ENCODE peak calls at places on chromosomes 7 and 10, in seven cellular contexts. One of them, this sample, is unnamed.

GRCh38 chr10:43959854-43960415 is 311.3 kb upstream of the ZNF32 start:
- DNase-seq in transverse colon: no peak
- DNase-seq in hepatocyte: no peak
- DNase-seq in GM23338: no peak
- DNase-seq in body of pancreas: no peak
- DNase-seq in pancreas: no peak
- DNase-seq in dorsolateral prefrontal cortex: no peak
- DNase-seq in this sample: no peak

GRCh38 chr10:31749981-31750850 is 178.4 kb downstream of the ARHGAP12 start:
- DNase-seq in hepatocyte: peak; percentile 54
- DNase-seq in GM23338: no peak
- DNase-seq in body of pancreas: peak; percentile 82
- DNase-seq in pancreas: peak; percentile 92
- DNase-seq in transverse colon: peak; percentile 32
- DNase-seq in dorsolateral prefrontal cortex: peak; percentile 59
- DNase-seq in this sample: peak; percentile 70

GRCh38 chr7:106206826-106207541 is 77.8 kb downstream of the NAMPT start:
- DNase-seq in pancreas: no peak
- DNase-seq in hepatocyte: no peak
- DNase-seq in GM23338: no peak
- DNase-seq in dorsolateral prefrontal cortex: no peak
- DNase-seq in body of pancreas: peak; percentile 15
- DNase-seq in transverse colon: no peak
- DNase-seq in this sample: no peak

GRCh38 chr10:33211123-33211878 is 123.2 kb downstream of the NRP1 start:
- DNase-seq in transverse colon: no peak
- DNase-seq in dorsolateral prefrontal cortex: peak; percentile 41
- DNase-seq in hepatocyte: peak; percentile 18
- DNase-seq in body of pancreas: peak; percentile 32
- DNase-seq in GM23338: no peak
- DNase-seq in pancreas: no peak
- DNase-seq in this sample: no peak

GRCh38 chr10:44998146-44998631 is 2.5 kb upstream of the ZNF22 start:
- DNase-seq in dorsolateral prefrontal cortex: no peak
- DNase-seq in GM23338: no peak
- DNase-seq in hepatocyte: no peak
- DNase-seq in pancreas: no peak
- DNase-seq in transverse colon: no peak
- DNase-seq in body of pancreas: no peak
- DNase-seq in this sample: no peak

GRCh38 chr7:79361214-79361613 is 92.3 kb downstream of the MAGI2 start:
- DNase-seq in hepatocyte: no peak
- DNase-seq in body of pancreas: no peak
- DNase-seq in pancreas: no peak
- DNase-seq in GM23338: peak; percentile 76
- DNase-seq in transverse colon: no peak
- DNase-seq in dorsolateral prefrontal cortex: no peak
- DNase-seq in this sample: no peak

GRCh38 chr7:16644987-16645592 is 464 bp downstream of the ANKMY2 start:
- DNase-seq in dorsolateral prefrontal cortex: peak; percentile 56
- DNase-seq in GM23338: peak; percentile 65
- DNase-seq in pancreas: peak; percentile 58
- DNase-seq in body of pancreas: peak; percentile 20
- DNase-seq in transverse colon: peak; percentile 45
- DNase-seq in hepatocyte: no peak
- DNase-seq in this sample: no peak

GRCh38 chr7:77481615-77482014 is 55.5 kb upstream of the PTPN12 start:
- DNase-seq in dorsolateral prefrontal cortex: no peak
- DNase-seq in hepatocyte: peak; percentile 24
- DNase-seq in transverse colon: peak; percentile 41
- DNase-seq in GM23338: no peak
- DNase-seq in body of pancreas: peak; percentile 21
- DNase-seq in pancreas: no peak
- DNase-seq in this sample: no peak

GRCh38 chr10:34780818-34781380 is 34.2 kb downstream of the PARD3 start:
- DNase-seq in pancreas: peak; percentile 50
- DNase-seq in body of pancreas: peak; percentile 72
- DNase-seq in hepatocyte: peak; percentile 19
- DNase-seq in dorsolateral prefrontal cortex: no peak
- DNase-seq in GM23338: no peak
- DNase-seq in transverse colon: no peak
- DNase-seq in this sample: peak; percentile 73

GRCh38 chr7:129780257-129781127 is 169.0 kb downstream of the NRF1 start:
- DNase-seq in pancreas: peak; percentile 97
- DNase-seq in dorsolateral prefrontal cortex: no peak
- DNase-seq in hepatocyte: peak; percentile 92
- DNase-seq in body of pancreas: peak; percentile 96
- DNase-seq in GM23338: peak; percentile 90
- DNase-seq in transverse colon: peak; percentile 91
- DNase-seq in this sample: no peak

GRCh38 chr10:8502611-8503010 is 448.1 kb downstream of the GATA3 start:
- DNase-seq in dorsolateral prefrontal cortex: no peak
- DNase-seq in GM23338: peak; percentile 50
- DNase-seq in transverse colon: no peak
- DNase-seq in hepatocyte: no peak
- DNase-seq in pancreas: no peak
- DNase-seq in body of pancreas: no peak
- DNase-seq in this sample: no peak

GRCh38 chr10:75957321-75957720 is 525.9 kb downstream of the LRMDA start:
- DNase-seq in body of pancreas: no peak
- DNase-seq in transverse colon: no peak
- DNase-seq in pancreas: no peak
- DNase-seq in GM23338: no peak
- DNase-seq in hepatocyte: no peak
- DNase-seq in dorsolateral prefrontal cortex: no peak
- DNase-seq in this sample: no peak

GRCh38 chr10:70232155-70232858 is 922 bp downstream of the PPA1 start:
- DNase-seq in pancreas: peak; percentile 81
- DNase-seq in hepatocyte: peak; percentile 82
- DNase-seq in transverse colon: peak; percentile 77
- DNase-seq in dorsolateral prefrontal cortex: peak; percentile 55
- DNase-seq in GM23338: peak; percentile 54
- DNase-seq in body of pancreas: peak; percentile 81
- DNase-seq in this sample: peak; percentile 74

GRCh38 chr7:84529480-84530205 is 335.1 kb upstream of the SEMA3A start:
- DNase-seq in transverse colon: no peak
- DNase-seq in dorsolateral prefrontal cortex: no peak
- DNase-seq in pancreas: no peak
- DNase-seq in hepatocyte: peak; percentile 69
- DNase-seq in body of pancreas: peak; percentile 44
- DNase-seq in GM23338: no peak
- DNase-seq in this sample: peak; percentile 75

GRCh38 chr7:106522691-106523090 is 138.3 kb downstream of the CCDC71L start:
- DNase-seq in dorsolateral prefrontal cortex: no peak
- DNase-seq in body of pancreas: no peak
- DNase-seq in transverse colon: no peak
- DNase-seq in hepatocyte: no peak
- DNase-seq in pancreas: no peak
- DNase-seq in GM23338: no peak
- DNase-seq in this sample: no peak

GRCh38 chr7:135193615-135194081 is 17.7 kb downstream of the WDR91 start:
- DNase-seq in transverse colon: no peak
- DNase-seq in body of pancreas: peak; percentile 56
- DNase-seq in hepatocyte: no peak
- DNase-seq in pancreas: no peak
- DNase-seq in dorsolateral prefrontal cortex: no peak
- DNase-seq in GM23338: no peak
- DNase-seq in this sample: no peak

GRCh38 chr10:76621886-76622620 is 1015.6 kb downstream of the KCNMA1 start:
- DNase-seq in body of pancreas: no peak
- DNase-seq in dorsolateral prefrontal cortex: no peak
- DNase-seq in GM23338: no peak
- DNase-seq in pancreas: no peak
- DNase-seq in transverse colon: no peak
- DNase-seq in hepatocyte: no peak
- DNase-seq in this sample: no peak

GRCh38 chr10:114631678-114632417 is 26.2 kb downstream of the ABLIM1 start:
- DNase-seq in dorsolateral prefrontal cortex: peak; percentile 49
- DNase-seq in GM23338: peak; percentile 77
- DNase-seq in body of pancreas: peak; percentile 54
- DNase-seq in pancreas: peak; percentile 63
- DNase-seq in transverse colon: peak; percentile 57
- DNase-seq in hepatocyte: peak; percentile 85
- DNase-seq in this sample: peak; percentile 60

GRCh38 chr10:114631090-114631677 is 26.9 kb downstream of the ABLIM1 start:
- DNase-seq in body of pancreas: no peak
- DNase-seq in transverse colon: no peak
- DNase-seq in hepatocyte: no peak
- DNase-seq in dorsolateral prefrontal cortex: no peak
- DNase-seq in pancreas: no peak
- DNase-seq in GM23338: no peak
- DNase-seq in this sample: peak; percentile 19

GRCh38 chr10:114635101-114635500 is 23.0 kb downstream of the ABLIM1 start:
- DNase-seq in hepatocyte: no peak
- DNase-seq in body of pancreas: no peak
- DNase-seq in GM23338: no peak
- DNase-seq in transverse colon: no peak
- DNase-seq in dorsolateral prefrontal cortex: no peak
- DNase-seq in pancreas: no peak
- DNase-seq in this sample: no peak

GRCh38 chr10:114634607-114634974 is 23.5 kb downstream of the ABLIM1 start:
- DNase-seq in hepatocyte: peak; percentile 89
- DNase-seq in body of pancreas: peak; percentile 77
- DNase-seq in transverse colon: no peak
- DNase-seq in pancreas: no peak
- DNase-seq in dorsolateral prefrontal cortex: no peak
- DNase-seq in GM23338: no peak
- DNase-seq in this sample: peak; percentile 96

DNA sequence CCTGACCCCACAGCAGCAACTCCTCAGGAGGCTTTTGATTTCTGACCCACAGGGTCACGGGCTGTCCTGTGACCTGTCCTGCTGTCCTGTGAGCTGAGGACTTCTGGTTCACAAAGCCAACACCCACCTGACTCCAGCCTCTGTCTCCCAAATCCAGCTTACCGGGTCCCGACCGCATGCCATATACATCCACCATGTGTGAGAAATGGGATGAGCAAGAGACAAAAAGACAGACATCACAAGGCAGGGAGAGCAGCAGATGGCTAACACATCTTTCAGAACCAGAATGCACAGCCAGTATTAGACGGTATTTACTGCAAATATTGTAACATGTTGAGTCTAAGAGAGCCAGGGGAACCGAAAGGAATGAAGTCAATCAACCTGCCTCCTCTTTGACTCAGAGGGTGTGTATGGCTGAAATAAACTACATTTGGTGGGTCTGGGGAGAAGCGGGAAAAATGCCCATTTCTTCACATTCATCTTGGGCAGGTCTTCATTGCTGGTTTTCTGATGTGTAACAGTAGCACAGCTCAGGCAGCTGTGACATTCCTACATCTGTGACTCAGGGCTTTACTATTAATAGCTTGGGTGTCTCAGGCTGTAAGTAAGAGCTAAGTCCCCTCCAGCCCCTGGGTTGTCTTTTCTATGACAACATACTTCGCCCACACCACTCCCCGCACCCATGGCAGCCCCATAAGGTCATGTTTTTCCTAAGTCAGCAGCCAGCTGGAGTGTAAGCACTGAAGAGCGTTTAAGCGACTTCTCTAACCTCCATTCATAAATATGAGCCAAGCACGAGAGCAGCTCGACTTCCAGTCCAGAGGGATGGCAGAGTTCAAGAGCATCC is 25.0 kb downstream of the ABLIM1 start:
- DNase-seq in pancreas: no peak
- DNase-seq in body of pancreas: peak; percentile 31
- DNase-seq in dorsolateral prefrontal cortex: no peak
- DNase-seq in hepatocyte: peak; percentile 88
- DNase-seq in transverse colon: no peak
- DNase-seq in GM23338: no peak
- DNase-seq in this sample: peak; percentile 85
- H3K4me3 ChIP-seq in pancreas: no peak overlapping the region
- H3K4me3 ChIP-seq in body of pancreas: no peak overlapping the region
- H3K4me3 ChIP-seq in dorsolateral prefrontal cortex: peak overlapping the region; percentile 70
- H3K4me3 ChIP-seq in hepatocyte: no peak overlapping the region
- H3K4me3 ChIP-seq in transverse colon: no peak overlapping the region
- H3K4me3 ChIP-seq in GM23338: no peak overlapping the region
- H3K4me3 ChIP-seq in this sample: no peak overlapping the region

GRCh38 chr7:90597879-90598278 is 1.8 kb downstream of the CDK14 start:
- DNase-seq in GM23338: no peak
- DNase-seq in transverse colon: no peak
- DNase-seq in body of pancreas: no peak
- DNase-seq in hepatocyte: no peak
- DNase-seq in dorsolateral prefrontal cortex: no peak
- DNase-seq in pancreas: no peak
- DNase-seq in this sample: no peak
- H3K27ac ChIP-seq in GM23338: no peak overlapping the region
- H3K27ac ChIP-seq in transverse colon: no peak overlapping the region
- H3K27ac ChIP-seq in body of pancreas: no peak overlapping the region
- H3K27ac ChIP-seq in hepatocyte: no peak overlapping the region
- H3K27ac ChIP-seq in dorsolateral prefrontal cortex: no peak overlapping the region
- H3K27ac ChIP-seq in pancreas: peak overlapping the region; percentile 6
- H3K27ac ChIP-seq in this sample: peak overlapping the region; percentile 80

DNA sequence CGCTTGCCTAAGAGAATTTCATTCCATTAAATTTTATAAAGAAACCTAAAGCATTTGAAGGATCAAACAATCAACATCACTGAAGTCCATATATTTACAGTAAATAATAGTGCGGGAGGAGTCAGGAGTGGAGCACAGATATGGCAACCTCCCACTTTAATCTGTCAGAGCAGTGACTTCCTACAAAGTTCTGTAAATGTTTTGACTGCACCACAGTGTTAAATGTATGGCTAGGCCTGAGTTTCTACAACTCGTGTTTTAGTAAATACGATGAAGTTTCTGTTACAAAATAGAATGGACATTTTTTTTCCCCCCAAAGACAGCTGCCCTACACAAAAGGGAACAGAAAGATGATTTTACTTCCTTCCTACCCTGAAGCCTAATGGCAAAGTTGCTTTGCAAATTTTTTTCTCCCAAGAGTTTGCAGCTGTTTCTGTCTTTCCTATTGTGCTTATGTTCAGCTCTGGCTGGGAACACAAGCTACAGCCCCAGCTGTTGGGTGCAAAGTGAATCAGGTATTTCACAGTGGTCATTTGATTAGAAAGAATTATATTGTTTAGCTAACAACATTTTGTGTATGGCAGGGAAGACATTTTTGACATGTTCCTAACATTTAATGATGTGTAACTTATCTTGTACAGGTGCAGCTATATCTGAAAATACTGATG is 62.1 kb downstream of the MET start:
- DNase-seq in body of pancreas: peak; percentile 33
- DNase-seq in dorsolateral prefrontal cortex: no peak
- DNase-seq in GM23338: no peak
- DNase-seq in transverse colon: no peak
- DNase-seq in hepatocyte: no peak
- DNase-seq in pancreas: no peak
- DNase-seq in this sample: no peak
- H3K4me3 ChIP-seq in body of pancreas: no peak overlapping the region
- H3K4me3 ChIP-seq in dorsolateral prefrontal cortex: no peak overlapping the region
- H3K4me3 ChIP-seq in GM23338: no peak overlapping the region
- H3K4me3 ChIP-seq in transverse colon: no peak overlapping the region
- H3K4me3 ChIP-seq in hepatocyte: no peak overlapping the region
- H3K4me3 ChIP-seq in pancreas: no peak overlapping the region
- H3K4me3 ChIP-seq in this sample: no peak overlapping the region

DNA sequence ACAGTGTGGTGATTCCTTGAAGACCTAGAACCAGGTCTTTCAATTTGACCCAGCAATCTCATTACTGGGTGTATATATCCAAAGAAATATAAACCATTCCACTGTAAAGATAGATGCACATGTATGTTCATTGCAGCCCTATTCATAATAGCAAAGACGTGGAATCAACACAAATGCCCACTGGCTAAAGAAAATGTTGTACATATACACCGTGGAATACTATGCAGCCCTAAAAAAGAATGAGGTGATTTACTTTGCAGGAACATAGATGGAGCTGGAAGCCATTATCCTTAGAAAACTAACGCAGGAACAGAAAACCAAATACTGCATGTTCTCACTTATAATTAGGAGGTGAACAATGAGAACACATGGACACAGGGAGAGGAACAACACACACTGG is 278.0 kb upstream of the KCND2 start:
- DNase-seq in GM23338: no peak
- DNase-seq in body of pancreas: no peak
- DNase-seq in pancreas: no peak
- DNase-seq in hepatocyte: no peak
- DNase-seq in transverse colon: no peak
- DNase-seq in dorsolateral prefrontal cortex: no peak
- DNase-seq in this sample: no peak
- H3K27ac ChIP-seq in GM23338: no peak overlapping the region
- H3K27ac ChIP-seq in body of pancreas: no peak overlapping the region
- H3K27ac ChIP-seq in pancreas: no peak overlapping the region
- H3K27ac ChIP-seq in hepatocyte: no peak overlapping the region
- H3K27ac ChIP-seq in transverse colon: no peak overlapping the region
- H3K27ac ChIP-seq in dorsolateral prefrontal cortex: no peak overlapping the region
- H3K27ac ChIP-seq in this sample: no peak overlapping the region

This sample was measured in endothelial cell of umbilical vein.